ENCODE peak calls at places on chromosomes 2 and 18, in ten cellular contexts. V is PC-9, M is transverse colon, U is OCI-LY7, Q is psoas muscle, K is pancreas, S is small intestine, J is Karpas-422, O is AG04450, N is upper lobe of right lung. L is an unnamed sample.

GRCh38 chr18:9297007-9297393 is 37.6 kb upstream of the TWSG1 start:
- DNase-seq in O (no peak), V (no peak), U (no peak), M (no peak), S (no peak), N (no peak), Q (no peak), J (no peak), K (no peak), L (no peak)

GRCh38 chr18:56028514-56028913 is 440.5 kb upstream of the TCF4 start:
- DNase-seq in M (no peak), O (no peak), K (no peak), Q (no peak), U (no peak), S (no peak), V (no peak), N (no peak), J (no peak), L (no peak)

GRCh38 chr2:133591164-133591563 is 22.9 kb upstream of the NCKAP5 start:
- DNase-seq in O (peak; percentile 23), M (peak; percentile 30), J (no peak), K (no peak), N (no peak), S (peak; percentile 29), V (no peak), Q (peak; percentile 58), U (no peak), L (no peak)

GRCh38 chr2:74178211-74179062 is at the start of gene MOB1A:
- DNase-seq in N (peak; percentile 99), M (peak; percentile 99), S (peak; percentile 99), J (peak; percentile 100), O (peak; percentile 95), U (peak; percentile 100), V (peak; percentile 98), K (peak; percentile 97), Q (peak; percentile 98), L (peak; percentile 97)

GRCh38 chr2:102439065-102439695 is 16.2 kb downstream of the IL18RAP start:
- DNase-seq in S (no peak), O (peak; percentile 52), U (no peak), N (no peak), V (no peak), M (no peak), J (no peak), Q (no peak), K (no peak), L (no peak)

GRCh38 chr2:29455202-29455885 is 340.1 kb downstream of the CLIP4 start:
- DNase-seq in M (no peak), N (no peak), V (no peak), U (no peak), K (no peak), S (no peak), J (no peak), O (no peak), Q (no peak), L (no peak)

GRCh38 chr18:79531386-79531785 is 135.7 kb downstream of the NFATC1 start:
- DNase-seq in U (no peak), O (no peak), K (no peak), S (no peak), N (no peak), Q (peak; percentile 13), M (peak; percentile 3), V (no peak), J (no peak), L (peak; percentile 33)

GRCh38 chr2:4673025-4673489 is 969.7 kb downstream of the DCDC2C start:
- DNase-seq in J (no peak), N (no peak), K (no peak), S (no peak), V (no peak), M (no peak), U (no peak), Q (peak; percentile 56), O (no peak), L (no peak)

GRCh38 chr2:108935231-108935863 is 53.7 kb downstream of the EDAR start:
- DNase-seq in Q (no peak), J (no peak), S (peak; percentile 50), N (no peak), V (no peak), K (no peak), U (no peak), M (no peak), O (no peak), L (no peak)

GRCh38 chr2:108932736-108933135 is 56.3 kb downstream of the EDAR start:
- DNase-seq in U (no peak), J (no peak), M (no peak), V (no peak), N (no peak), O (no peak), Q (no peak), S (no peak), K (no peak), L (no peak)

GRCh38 chr2:108934583-108935230 is 54.3 kb downstream of the EDAR start:
- DNase-seq in J (no peak), K (no peak), N (no peak), U (no peak), S (no peak), Q (no peak), V (no peak), O (no peak), M (no peak), L (no peak)

GRCh38 chr2:108933691-108934117 is 55.3 kb downstream of the EDAR start:
- DNase-seq in O (no peak), J (no peak), V (no peak), S (peak; percentile 80), K (no peak), M (peak; percentile 66), Q (no peak), N (no peak), U (no peak), L (no peak)

GRCh38 chr2:108934151-108934550 is 54.9 kb downstream of the EDAR start:
- DNase-seq in K (no peak), N (no peak), U (no peak), O (no peak), Q (no peak), M (no peak), J (no peak), S (no peak), V (no peak), L (no peak)
- H3K27ac ChIP-seq in K (no peak overlapping the region), N (no peak overlapping the region), U (no peak overlapping the region), O (no peak overlapping the region), Q (no peak overlapping the region), M (peak overlapping the region; percentile 39), J (no peak overlapping the region), S (no peak overlapping the region), V (no peak overlapping the region), L (no peak overlapping the region)

DNA sequence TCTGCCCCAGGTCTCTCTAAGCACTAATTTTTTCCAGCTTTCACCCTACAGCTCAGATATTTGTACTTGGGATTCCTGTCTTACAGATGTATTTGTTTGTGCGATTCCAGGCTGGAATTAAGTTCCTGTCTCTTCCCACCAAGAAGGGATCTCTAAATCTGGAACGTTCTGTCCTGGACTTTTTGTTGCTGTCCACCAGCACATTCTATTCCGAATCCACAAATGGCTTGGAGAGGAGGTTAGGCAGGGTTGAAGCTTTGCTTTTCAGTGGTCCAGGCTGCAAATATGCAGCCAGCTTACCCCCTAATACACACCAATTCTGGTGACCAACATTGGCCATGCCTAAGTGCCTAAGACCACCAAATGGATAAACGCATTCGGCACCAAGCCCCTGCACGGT is 315.0 kb downstream of the TNS1 start:
- DNase-seq in U (no peak), Q (no peak), N (no peak), V (no peak), M (no peak), S (no peak), K (no peak), J (no peak), O (no peak), L (no peak)
- H3K27ac ChIP-seq in U (no peak overlapping the region), Q (no peak overlapping the region), N (peak overlapping the region; percentile 34), V (no peak overlapping the region), M (peak overlapping the region; percentile 64), S (peak overlapping the region; percentile 83), K (no peak overlapping the region), J (no peak overlapping the region), O (no peak overlapping the region), L (no peak overlapping the region)

GRCh38 chr2:50556934-50557575 is 474.9 kb downstream of the NRXN1 start:
- DNase-seq in Q (no peak), K (no peak), J (no peak), O (peak; percentile 64), V (no peak), N (no peak), S (peak; percentile 3), M (no peak), U (no peak), L (no peak)

GRCh38 chr2:50547521-50547920 is 484.4 kb downstream of the NRXN1 start:
- DNase-seq in Q (no peak), U (no peak), M (no peak), O (peak; percentile 58), K (no peak), N (no peak), V (no peak), J (no peak), S (no peak), L (no peak)

GRCh38 chr2:50551868-50552267 is 480.1 kb downstream of the NRXN1 start:
- DNase-seq in J (no peak), M (no peak), U (no peak), Q (no peak), K (no peak), O (no peak), N (no peak), V (no peak), S (no peak), L (no peak)

GRCh38 chr2:50546790-50547189 is 485.1 kb downstream of the NRXN1 start:
- DNase-seq in M (no peak), J (no peak), S (no peak), Q (no peak), U (no peak), N (no peak), O (no peak), V (no peak), K (no peak), L (no peak)

DNA sequence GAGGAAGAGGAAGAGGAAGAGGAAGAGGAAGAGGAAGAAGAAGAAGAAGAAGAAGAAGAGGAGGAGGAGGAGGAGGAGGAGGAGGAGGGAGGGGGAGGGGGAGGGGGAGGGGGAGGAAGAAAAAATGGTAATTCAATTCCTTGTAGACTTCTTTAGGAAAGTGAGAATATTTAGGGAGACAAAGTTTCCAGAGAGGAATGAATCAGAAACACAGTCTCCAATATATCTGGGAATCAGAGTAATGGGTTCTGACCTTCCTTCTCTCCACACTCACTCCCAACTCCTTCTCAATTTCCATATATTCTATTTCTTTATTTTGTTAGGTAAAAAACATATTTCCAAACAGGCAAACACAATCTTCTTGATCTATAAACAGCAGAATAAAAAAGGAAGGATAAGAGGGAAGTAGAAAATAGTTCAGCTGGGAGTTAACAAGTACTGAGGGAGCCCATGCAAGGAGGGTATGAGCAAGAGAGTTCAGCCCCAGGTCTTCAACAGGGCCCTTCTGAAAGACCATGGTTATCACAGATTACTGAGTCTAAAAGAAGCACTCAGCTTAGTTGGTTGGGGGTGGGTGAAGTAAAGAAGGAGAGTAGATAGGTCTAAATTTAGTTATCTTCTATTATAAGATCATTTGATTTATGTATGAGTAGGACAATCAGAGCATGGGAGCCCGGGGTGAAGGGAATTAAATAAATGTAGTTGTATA is 480.8 kb downstream of the NRXN1 start:
- DNase-seq in O (no peak), N (no peak), S (no peak), J (no peak), K (no peak), V (no peak), M (no peak), Q (no peak), U (no peak), L (no peak)
- H3K27ac ChIP-seq in O (no peak overlapping the region), N (no peak overlapping the region), S (no peak overlapping the region), J (no peak overlapping the region), K (no peak overlapping the region), V (no peak overlapping the region), M (no peak overlapping the region), Q (no peak overlapping the region), U (no peak overlapping the region), L (no peak overlapping the region)

GRCh38 chr18:60147326-60147725 is 225.2 kb downstream of the MC4R start:
- DNase-seq in K (no peak), U (no peak), V (no peak), O (no peak), Q (no peak), J (no peak), M (no peak), S (no peak), N (no peak), L (no peak)

GRCh38 chr18:60146220-60146960 is 226.2 kb downstream of the MC4R start:
- DNase-seq in Q (no peak), K (no peak), M (no peak), U (no peak), J (no peak), S (no peak), V (no peak), N (no peak), O (no peak), L (no peak)

DNA sequence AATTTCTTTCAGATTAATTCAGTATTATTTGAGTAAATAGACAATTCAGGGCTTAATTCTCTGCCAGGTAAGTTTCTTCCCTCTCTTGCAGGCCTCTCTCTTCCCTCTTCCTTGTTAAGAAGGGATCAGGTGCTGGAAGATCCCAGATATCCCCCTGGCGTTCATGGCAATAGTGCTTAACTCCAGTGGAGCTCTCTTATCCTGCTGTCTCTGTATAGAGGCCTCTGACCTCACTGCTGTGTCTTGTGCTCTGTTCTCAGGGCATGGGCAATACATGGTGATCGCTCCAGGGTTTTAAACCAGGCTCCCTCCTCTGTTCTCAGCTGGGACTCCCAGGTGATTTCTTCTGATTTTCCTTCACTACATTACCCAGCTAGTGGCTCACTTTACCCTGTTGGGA is 226.8 kb downstream of the MC4R start:
- DNase-seq in O (no peak), M (no peak), Q (no peak), U (no peak), K (no peak), S (no peak), N (no peak), V (no peak), J (no peak), L (no peak)
- H3K27ac ChIP-seq in O (no peak overlapping the region), M (no peak overlapping the region), Q (no peak overlapping the region), U (no peak overlapping the region), K (no peak overlapping the region), S (no peak overlapping the region), N (no peak overlapping the region), V (no peak overlapping the region), J (no peak overlapping the region), L (no peak overlapping the region)

L was measured in ovary.